ENCODE peak calls at places on chromosome 17, in six cellular contexts. A, V, X, Y, B and O are unnamed samples.

GRCh38 chr17:41666336-41666680 is 22.4 kb upstream of the EIF1 start:
- DNase-seq in A (peak), V (no peak), X (no peak), Y (peak), B (peak), O (peak)

GRCh38 chr17:28613916-28614315 is at the start of gene RSKR:
- DNase-seq in A (no peak), V (no peak), X (no peak), Y (no peak), B (no peak), O (no peak)

GRCh38 chr17:36617773-36618172 is 16.4 kb downstream of the MRM1 start:
- DNase-seq in A (no peak), V (no peak), X (no peak), Y (no peak), B (no peak), O (no peak)

GRCh38 chr17:45794840-45795239 is 10.7 kb downstream of the CRHR1 start:
- DNase-seq in A (no peak), V (no peak), X (peak), Y (no peak), B (no peak), O (no peak)

GRCh38 chr17:15213381-15214087 is 51.6 kb downstream of the PMP22 start:
- DNase-seq in A (peak), V (no peak), X (no peak), Y (no peak), B (no peak), O (no peak)

GRCh38 chr17:20935740-20936139 is 107.1 kb downstream of the USP22 start:
- DNase-seq in A (no peak), V (peak), X (peak), Y (no peak), B (no peak), O (no peak)

GRCh38 chr17:57832711-57833596 is 16.9 kb downstream of the MRPS23 start:
- DNase-seq in A (peak), V (peak), X (peak), Y (peak), B (peak), O (peak)

GRCh38 chr17:34173221-34173620 is 81.9 kb upstream of the CCL2 start:
- DNase-seq in A (no peak), V (no peak), X (no peak), Y (no peak), B (peak), O (no peak)

GRCh38 chr17:28193241-28193640 is 125.8 kb upstream of the TMEM97 start:
- DNase-seq in A (no peak), V (no peak), X (no peak), Y (peak), B (no peak), O (no peak)

GRCh38 chr17:3002538-3003301 is 60.7 kb downstream of the OR1D5 start:
- DNase-seq in A (no peak), V (no peak), X (no peak), Y (peak), B (no peak), O (no peak)

GRCh38 chr17:38659415-38659814 is 15.3 kb downstream of the EPOP start:
- DNase-seq in A (no peak), V (no peak), X (no peak), Y (no peak), B (no peak), O (no peak)

GRCh38 chr17:49574945-49575523 is 637 bp upstream of the NXPH3 start:
- DNase-seq in A (no peak), V (no peak), X (no peak), Y (peak), B (no peak), O (no peak)

GRCh38 chr17:82927661-82928601 is 88.1 kb upstream of the ZNF750 start:
- DNase-seq in A (no peak), V (no peak), X (no peak), Y (peak), B (no peak), O (no peak)